ENCODE peak calls at places on chromosomes 2 and 18, in ten cellular contexts. A, L, Q, D, U, N, I, G, Z and C are unnamed samples.

GRCh38 chr2:177338177-177338721 is 54.3 kb upstream of the AGPS start:
- DNase-seq in A (no peak), L (no peak), Q (no peak), D (no peak), U (peak; percentile 78), N (no peak), I (no peak), G (no peak), Z (peak; percentile 68), C (peak; percentile 16)

GRCh38 chr2:205461678-205462665 is 220.3 kb upstream of the NRP2 start:
- DNase-seq in A (no peak), L (no peak), Q (no peak), D (no peak), U (peak; percentile 25), N (no peak), I (no peak), G (no peak), Z (peak; percentile 19), C (no peak)

GRCh38 chr2:112706170-112706664 is 14.6 kb upstream of the NT5DC4 start:
- DNase-seq in A (peak; percentile 73), L (peak; percentile 53), Q (no peak), D (no peak), U (peak; percentile 96), N (no peak), I (no peak), G (peak; percentile 26), Z (peak; percentile 79), C (no peak)

GRCh38 chr2:235170536-235171510 is 219.0 kb downstream of the SH3BP4 start:
- DNase-seq in A (no peak), L (no peak), Q (no peak), D (peak; percentile 19), U (peak; percentile 42), N (no peak), I (no peak), G (no peak), Z (peak; percentile 60), C (no peak)

GRCh38 chr2:197197808-197198409 is 112.7 kb downstream of the ANKRD44 start:
- DNase-seq in A (no peak), L (peak; percentile 52), Q (no peak), D (no peak), U (no peak), N (no peak), I (no peak), G (no peak), Z (no peak), C (no peak)

GRCh38 chr2:156190532-156190931 is 142.0 kb downstream of the NR4A2 start:
- DNase-seq in A (no peak), L (no peak), Q (no peak), D (no peak), U (no peak), N (no peak), I (no peak), G (no peak), Z (no peak), C (no peak)

GRCh38 chr2:85737481-85737880 is 16.3 kb upstream of the ATOH8 start:
- DNase-seq in A (no peak), L (no peak), Q (peak; percentile 76), D (peak; percentile 75), U (peak; percentile 85), N (no peak), I (peak; percentile 95), G (no peak), Z (peak; percentile 87), C (peak; percentile 81)

GRCh38 chr2:54545700-54546450 is 89.7 kb downstream of the SPTBN1 start:
- DNase-seq in A (no peak), L (no peak), Q (no peak), D (peak; percentile 37), U (peak; percentile 57), N (no peak), I (no peak), G (no peak), Z (peak; percentile 67), C (no peak)

GRCh38 chr18:9922592-9923308 is 8.9 kb downstream of the VAPA start:
- DNase-seq in A (no peak), L (no peak), Q (no peak), D (no peak), U (no peak), N (no peak), I (no peak), G (no peak), Z (no peak), C (no peak)
- H3K4me1 ChIP-seq in A (peaks cover 62% of the 10 kb centered on the region), L (peaks cover 3% of the 10 kb centered on the region), Q (peaks cover 9% of the 10 kb centered on the region), D (peaks cover 92% of the 10 kb centered on the region), U (peaks cover 15% of the 10 kb centered on the region), N (peaks cover 97% of the 10 kb centered on the region), I (peaks cover 100% of the 10 kb centered on the region), G (peaks cover 44% of the 10 kb centered on the region), Z (peaks cover 8% of the 10 kb centered on the region), C (peaks cover 81% of the 10 kb centered on the region)

GRCh38 chr2:179275280-179276013 is 10.8 kb upstream of the SESTD1 start:
- DNase-seq in A (no peak), L (no peak), Q (no peak), D (no peak), U (no peak), N (no peak), I (no peak), G (no peak), Z (peak; percentile 79), C (no peak)

GRCh38 chr2:179274749-179275148 is 10.1 kb upstream of the SESTD1 start:
- DNase-seq in A (no peak), L (peak; percentile 33), Q (no peak), D (no peak), U (no peak), N (no peak), I (no peak), G (no peak), Z (peak; percentile 22), C (no peak)

GRCh38 chr2:179273461-179273962 is 8.9 kb upstream of the SESTD1 start:
- DNase-seq in A (no peak), L (no peak), Q (no peak), D (no peak), U (no peak), N (no peak), I (no peak), G (no peak), Z (peak; percentile 24), C (no peak)

GRCh38 chr2:179270689-179271088 is 6.1 kb upstream of the SESTD1 start:
- DNase-seq in A (no peak), L (no peak), Q (no peak), D (no peak), U (no peak), N (no peak), I (no peak), G (no peak), Z (no peak), C (no peak)

DNA sequence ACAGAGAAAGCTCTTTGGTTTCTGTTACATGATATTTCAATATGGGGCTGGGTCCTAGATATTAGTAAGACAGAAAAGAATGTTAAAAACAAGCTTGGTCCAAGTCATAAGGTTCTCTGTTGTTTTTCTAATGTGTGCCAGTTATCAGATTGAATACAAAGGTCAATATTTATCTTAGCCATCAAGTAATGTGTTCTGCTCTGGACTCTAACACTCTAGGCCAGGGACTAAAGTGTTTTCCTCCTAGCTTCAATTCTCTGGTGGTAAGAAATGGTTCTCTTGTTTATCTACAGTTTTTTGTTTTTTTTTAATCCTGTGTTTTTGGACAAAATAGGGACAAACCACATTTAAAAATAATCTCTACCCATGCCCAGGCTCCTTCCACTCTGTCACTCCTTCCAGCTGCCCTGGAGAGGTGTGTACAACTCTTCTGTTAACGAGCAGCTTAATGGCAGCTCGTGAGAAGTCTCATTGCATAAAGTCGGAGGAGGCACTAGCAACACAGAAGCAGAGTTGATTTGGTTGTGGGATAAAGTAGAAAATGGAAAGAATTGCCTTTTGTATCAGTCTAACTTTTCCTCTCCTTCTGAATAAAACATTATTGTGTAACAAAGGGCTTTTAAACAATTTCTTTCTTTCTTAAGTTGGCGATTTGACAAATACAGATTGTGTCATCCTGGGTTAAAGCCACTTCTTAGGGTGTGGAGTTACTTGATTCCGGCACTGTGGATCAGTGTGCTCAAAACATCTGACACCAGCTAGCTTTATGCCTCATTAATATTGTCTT is 8.0 kb upstream of the SESTD1 start:
- DNase-seq in A (no peak), L (no peak), Q (no peak), D (no peak), U (peak; percentile 27), N (no peak), I (no peak), G (no peak), Z (peak; percentile 73), C (no peak)
- H3K4me3 ChIP-seq in A (no peak overlapping the region), L (no peak overlapping the region), Q (no peak overlapping the region), D (no peak overlapping the region), U (no peak overlapping the region), N (no peak overlapping the region), I (no peak overlapping the region), G (no peak overlapping the region), Z (no peak overlapping the region), C (no peak overlapping the region)

GRCh38 chr18:35118641-35119040 is 77.4 kb downstream of the MAPRE2 start:
- DNase-seq in A (no peak), L (no peak), Q (no peak), D (no peak), U (no peak), N (no peak), I (no peak), G (no peak), Z (no peak), C (no peak)

GRCh38 chr18:35121531-35121930 is 80.3 kb downstream of the MAPRE2 start:
- DNase-seq in A (no peak), L (no peak), Q (no peak), D (no peak), U (no peak), N (no peak), I (no peak), G (no peak), Z (no peak), C (no peak)

GRCh38 chr18:35123811-35124210 is 82.6 kb downstream of the MAPRE2 start:
- DNase-seq in A (no peak), L (no peak), Q (no peak), D (no peak), U (no peak), N (no peak), I (no peak), G (no peak), Z (no peak), C (no peak)

GRCh38 chr18:35121038-35121437 is 79.8 kb downstream of the MAPRE2 start:
- DNase-seq in A (no peak), L (no peak), Q (no peak), D (no peak), U (no peak), N (no peak), I (no peak), G (no peak), Z (no peak), C (no peak)

DNA sequence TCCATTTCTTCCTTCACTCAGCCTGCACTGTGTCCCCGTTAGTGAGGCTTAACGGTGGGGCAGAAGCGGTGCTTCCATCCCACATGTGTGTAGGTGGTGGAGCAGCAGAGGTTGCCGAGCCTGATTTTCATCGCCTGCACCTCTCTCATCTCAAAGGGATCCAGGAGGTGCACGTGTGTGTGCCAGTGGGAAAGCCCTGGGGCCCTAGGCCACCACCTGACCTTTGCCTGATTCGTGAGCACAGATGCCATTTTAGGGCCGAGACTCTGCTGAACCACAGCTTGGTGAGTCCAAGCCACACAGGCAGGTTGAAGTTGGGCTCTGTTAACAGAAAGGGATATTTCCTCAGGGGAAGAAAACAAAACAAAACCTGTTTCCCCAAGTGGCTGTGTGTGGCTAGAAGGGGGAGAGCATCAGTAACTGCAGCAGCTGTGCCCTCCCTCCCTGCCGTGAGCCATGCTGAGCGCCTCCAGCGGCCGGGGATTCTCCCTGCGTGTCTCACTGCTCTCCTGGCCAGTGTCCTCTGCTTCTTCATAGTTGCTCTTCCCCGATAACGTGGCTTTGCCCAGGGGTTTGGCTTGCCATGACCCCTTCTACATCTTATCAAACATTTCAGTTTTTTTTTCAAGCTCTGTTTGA is 81.5 kb downstream of the MAPRE2 start:
- DNase-seq in A (no peak), L (no peak), Q (no peak), D (no peak), U (no peak), N (no peak), I (no peak), G (no peak), Z (no peak), C (peak; percentile 72)
- H3K27ac ChIP-seq in A (no peak overlapping the region), L (no peak overlapping the region), Q (no peak overlapping the region), D (no peak overlapping the region), U (no peak overlapping the region), N (no peak overlapping the region), I (no peak overlapping the region), G (no peak overlapping the region), Z (no peak overlapping the region), C (no peak overlapping the region)

GRCh38 chr18:5972298-5972697 is 77.0 kb upstream of the TMEM200C start:
- DNase-seq in A (no peak), L (no peak), Q (no peak), D (no peak), U (no peak), N (no peak), I (peak; percentile 5), G (no peak), Z (no peak), C (no peak)
- H3K4me1 ChIP-seq in A (peaks cover 7% of the 10 kb centered on the region), L (no peaks in the 10 kb centered on the region), Q (no peaks in the 10 kb centered on the region), D (no peaks in the 10 kb centered on the region), U (peaks cover 7% of the 10 kb centered on the region), N (no peaks in the 10 kb centered on the region), I (no peaks in the 10 kb centered on the region), G (no peaks in the 10 kb centered on the region), Z (peaks cover 5% of the 10 kb centered on the region), C (no peaks in the 10 kb centered on the region)